ENCODE peak calls at places on chromosomes 4 and X, in five cellular contexts. P is tibial nerve, M is fibroblast of mammary gland, L is GM23338, H is cardiac muscle cell. R is an unnamed sample.
A peak's percentile ranks its signal among the peaks of the same experiment; 100 is the strongest.

GRCh38 chrX:11188664-11189063 is 77.5 kb downstream of the HCCS start:
- DNase-seq in H (no peak), L (no peak), P (no peak), M (peak; percentile 72), R (no peak)

GRCh38 chrX:77776648-77777047 is 9.4 kb downstream of the ATRX start:
- DNase-seq in P (no peak), L (no peak), M (no peak), H (no peak), R (no peak)

GRCh38 chr4:22487333-22487732 is 28.5 kb downstream of the ADGRA3 start:
- DNase-seq in H (no peak), L (no peak), P (no peak), M (no peak), R (no peak)

GRCh38 chr4:1039493-1040343 is 28.3 kb downstream of the FGFRL1 start:
- DNase-seq in L (no peak), M (peak; percentile 42), P (no peak), H (peak; percentile 55), R (peak; percentile 62)

GRCh38 chr4:74311696-74312313 is 3.5 kb downstream of the EPGN start:
- DNase-seq in M (peak; percentile 76), H (peak; percentile 57), P (peak; percentile 59), L (peak; percentile 82), R (peak; percentile 68)

GRCh38 chr4:24476209-24476781 is 108.1 kb downstream of the DHX15 start:
- DNase-seq in H (peak; percentile 15), L (peak; percentile 61), P (no peak), M (peak; percentile 46), R (peak; percentile 31)

GRCh38 chr4:10737335-10737734 is 52.8 kb upstream of the CLNK start:
- DNase-seq in L (peak; percentile 1), H (no peak), M (peak; percentile 75), P (no peak), R (no peak)

GRCh38 chr4:172998527-172999469 is 169.8 kb upstream of the GALNT7 start:
- DNase-seq in L (peak; percentile 19), H (no peak), M (peak; percentile 91), P (no peak), R (no peak)

GRCh38 chr4:25913056-25913850 is 767 bp upstream of the SMIM20 start:
- DNase-seq in H (no peak), P (peak; percentile 25), L (peak; percentile 51), M (peak; percentile 41), R (peak; percentile 87)

GRCh38 chr4:95867919-95868318 is 28.0 kb downstream of the PDHA2 start:
- DNase-seq in M (peak; percentile 6), L (peak; percentile 74), H (peak; percentile 40), P (no peak), R (peak; percentile 36)

GRCh38 chr4:163613375-163613774 is 118.9 kb downstream of the TMA16 start:
- DNase-seq in M (no peak), H (no peak), L (no peak), P (no peak), R (no peak)

GRCh38 chr4:81352476-81352875 is 119.2 kb downstream of the RASGEF1B start:
- DNase-seq in M (peak; percentile 80), H (no peak), P (no peak), L (no peak), R (no peak)

GRCh38 chr4:183504930-183505555 is at the start of gene ING2:
- DNase-seq in L (peak; percentile 79), M (no peak), P (peak; percentile 9), H (peak; percentile 76), R (peak; percentile 91)

GRCh38 chrX:121322159-121322558 is 274.7 kb downstream of the GLUD2 start:
- DNase-seq in L (no peak), M (peak; percentile 7), P (no peak), H (no peak), R (no peak)

GRCh38 chr4:185508162-185508561 is 27.1 kb downstream of the PDLIM3 start:
- DNase-seq in H (no peak), M (no peak), P (no peak), L (no peak), R (no peak)

GRCh38 chr4:158914178-158914577 is 145.4 kb downstream of the FNIP2 start:
- DNase-seq in P (no peak), L (no peak), H (no peak), M (peak; percentile 91), R (no peak)

GRCh38 chrX:38151426-38151825 is 69.2 kb downstream of the SRPX start:
- DNase-seq in P (no peak), L (no peak), H (no peak), M (no peak), R (no peak)

GRCh38 chr4:26330946-26331345 is 10.1 kb downstream of the RBPJ start:
- DNase-seq in M (no peak), L (peak; percentile 71), H (peak; percentile 33), P (no peak), R (peak; percentile 49)

GRCh38 chr4:157992038-157992706 is 180.7 kb downstream of the GASK1B start:
- DNase-seq in L (peak; percentile 84), M (peak; percentile 88), H (peak; percentile 70), P (peak; percentile 92), R (peak; percentile 72)

GRCh38 chr4:102064747-102065442 is 274.4 kb downstream of the BANK1 start:
- DNase-seq in L (no peak), M (no peak), H (no peak), P (no peak), R (no peak)

GRCh38 chrX:1316527-1316926 is 20.1 kb upstream of the IL3RA start:
- DNase-seq in L (no peak), H (no peak), M (no peak), P (peak; percentile 63), R (no peak)

GRCh38 chr4:182577411-182577810 is 334.2 kb downstream of the TENM3 start:
- DNase-seq in P (no peak), H (no peak), M (no peak), L (no peak), R (no peak)

GRCh38 chr4:105963461-105964400 is 68.5 kb downstream of the NPNT start:
- DNase-seq in P (no peak), L (no peak), M (no peak), H (no peak), R (no peak)

GRCh38 chr4:143352052-143352451 is 15.4 kb downstream of the GAB1 start:
- DNase-seq in L (no peak), M (peak; percentile 23), P (no peak), H (no peak), R (no peak)

GRCh38 chrX:102651242-102651967 is at the start of gene GPRASP1:
- DNase-seq in H (peak; percentile 57), M (peak; percentile 26), L (peak; percentile 69), P (peak; percentile 44), R (peak; percentile 76)

GRCh38 chr4:78612398-78613005 is 60.9 kb downstream of the ANXA3 start:
- DNase-seq in M (peak; percentile 69), H (peak; percentile 35), P (peak; percentile 46), L (peak; percentile 58), R (no peak)

GRCh38 chrX:136650811-136651210 is 2.9 kb downstream of the CD40LG start:
- DNase-seq in P (no peak), H (no peak), M (no peak), L (no peak), R (no peak)

GRCh38 chrX:72255445-72255844 is 16.6 kb upstream of the ERCC6L start:
- DNase-seq in L (peak; percentile 56), M (no peak), H (no peak), P (no peak), R (peak; percentile 46)

GRCh38 chrX:72255864-72256263 is 17.0 kb upstream of the ERCC6L start:
- DNase-seq in L (no peak), P (no peak), H (no peak), M (no peak), R (no peak)

GRCh38 chrX:72258174-72258573 is 18.9 kb downstream of the RPS4X start:
- DNase-seq in H (no peak), P (no peak), L (no peak), M (peak; percentile 91), R (no peak)

GRCh38 chrX:72253686-72254085 is 14.9 kb upstream of the ERCC6L start:
- DNase-seq in L (no peak), H (no peak), P (no peak), M (no peak), R (no peak)

DNA sequence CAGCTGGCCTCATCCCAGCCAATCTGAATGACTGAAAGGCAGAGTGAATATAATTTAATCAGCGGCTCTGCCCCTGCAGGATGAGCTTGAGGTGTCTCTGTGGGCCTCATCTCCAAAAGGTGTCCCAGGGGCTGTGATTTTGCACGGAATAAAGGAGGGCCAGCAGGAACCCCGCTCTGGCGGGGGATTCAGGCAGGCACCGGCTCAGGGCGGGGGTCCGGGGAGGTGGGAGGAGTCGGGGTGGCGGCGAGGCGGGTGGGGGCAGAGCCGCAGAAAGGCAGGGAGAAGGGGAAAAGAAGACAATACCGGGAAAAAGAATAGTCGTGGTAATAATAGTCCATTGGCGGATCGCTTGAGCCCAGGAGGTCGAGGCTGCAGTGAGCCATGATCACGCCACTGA is 16.0 kb upstream of the ERCC6L start:
- DNase-seq in L (peak; percentile 28), M (no peak), H (no peak), P (no peak), R (peak; percentile 53)
- H3K4me3 ChIP-seq in L (peak overlapping the region; percentile 46), M (no peak overlapping the region), H (no peak overlapping the region), P (no peak overlapping the region), R (peak overlapping the region; percentile 27)

GRCh38 chrX:111101580-111101979 is 5.6 kb downstream of the PAK3 start:
- DNase-seq in M (no peak), P (no peak), H (no peak), L (no peak), R (no peak)

GRCh38 chrX:111100191-111100590 is 4.2 kb downstream of the PAK3 start:
- DNase-seq in H (peak; percentile 77), L (peak; percentile 73), M (peak; percentile 41), P (peak; percentile 17), R (peak; percentile 83)

GRCh38 chrX:111090458-111090857 is 5.5 kb upstream of the PAK3 start:
- DNase-seq in M (no peak), P (no peak), H (no peak), L (no peak), R (no peak)

GRCh38 chrX:111098874-111099273 is 2.9 kb downstream of the PAK3 start:
- DNase-seq in H (peak; percentile 75), M (peak; percentile 23), L (peak; percentile 81), P (peak; percentile 27), R (peak; percentile 89)

GRCh38 chrX:111095974-111096870 is at the start of gene PAK3:
- DNase-seq in P (peak; percentile 25), M (peak; percentile 48), L (peak; percentile 72), H (peak; percentile 88), R (peak; percentile 79)
- H3K4me3 ChIP-seq in P (peak within 1 kb of the TSS; percentile 23), M (peak within 1 kb of the TSS; percentile 40), L (peak within 1 kb of the TSS; percentile 69), H (peak within 1 kb of the TSS; percentile 73), R (peak within 1 kb of the TSS; percentile 81)

DNA sequence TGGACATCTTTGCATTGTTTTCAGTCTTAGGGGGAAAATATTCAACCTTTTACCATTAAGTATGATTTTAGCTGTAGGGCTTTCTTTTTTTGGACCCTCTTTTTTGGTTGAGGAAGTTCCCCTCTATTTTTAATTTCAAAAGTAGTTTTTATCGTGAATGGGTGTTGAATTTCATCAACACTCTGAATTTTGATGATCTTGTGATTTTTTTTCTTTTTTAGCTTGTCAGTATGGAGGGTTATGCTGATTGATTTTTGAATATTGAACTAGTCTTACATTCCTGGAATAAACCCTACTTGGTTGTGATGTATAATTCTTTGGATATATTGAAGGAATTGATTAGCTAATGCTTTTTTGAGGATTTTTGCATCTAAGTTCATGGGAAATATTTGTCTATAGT is 1.7 kb downstream of the ZNF81 start:
- DNase-seq in P (no peak), M (no peak), H (no peak), L (no peak), R (no peak)
- H3K4me3 ChIP-seq in P (no peak overlapping the region), M (no peak overlapping the region), H (no peak overlapping the region), L (no peak overlapping the region), R (no peak overlapping the region)

GRCh38 chr4:6198768-6199343 is 1.5 kb downstream of the JAKMIP1 start:
- DNase-seq in L (peak; percentile 83), M (no peak), P (no peak), H (peak; percentile 43), R (peak; percentile 77)
- H3K4me3 ChIP-seq in L (peak overlapping the region; percentile 79), M (no peak overlapping the region), P (no peak overlapping the region), H (peak overlapping the region; percentile 95), R (peak overlapping the region; percentile 87)

GRCh38 chr4:108611360-108611759 is 9.0 kb upstream of the RPL34 start:
- DNase-seq in M (peak; percentile 43), P (no peak), L (no peak), H (no peak), R (peak; percentile 11)
- H3K4me3 ChIP-seq in M (peak overlapping the region; percentile 39), P (peak overlapping the region; percentile 26), L (no peak overlapping the region), H (no peak overlapping the region), R (no peak overlapping the region)